ENCODE peak calls at places on chromosome 10, in four cellular contexts. S is kidney, C is hepatocyte, T is ascending aorta. G is an unnamed sample.

GRCh38 chr10:95835149-95835860 is 72.5 kb upstream of the CC2D2B start:
- DNase-seq in C (no peak), S (no peak), T (no peak), G (no peak)

GRCh38 chr10:21510218-21511070 is 15.0 kb downstream of the SKIDA1 start:
- DNase-seq in T (no peak), S (no peak), C (no peak), G (no peak)

GRCh38 chr10:54815583-54815982 is 14.6 kb upstream of the PCDH15 start:
- DNase-seq in S (no peak), C (no peak), T (no peak), G (no peak)

GRCh38 chr10:116743266-116744064 is 1.1 kb upstream of the HSPA12A start:
- DNase-seq in T (peak), C (no peak), S (no peak), G (peak)

GRCh38 chr10:28719789-28720436 is 42.6 kb downstream of the BAMBI start:
- DNase-seq in S (peak), C (no peak), T (no peak), G (no peak)

GRCh38 chr10:4810093-4810492 is 15.9 kb upstream of the AKR1E2 start:
- DNase-seq in C (no peak), T (no peak), S (no peak), G (no peak)

GRCh38 chr10:7168414-7168813 is 242.4 kb downstream of the SFMBT2 start:
- DNase-seq in C (no peak), T (no peak), S (no peak), G (no peak)

GRCh38 chr10:129727495-129727894 is 236.6 kb downstream of the EBF3 start:
- DNase-seq in T (no peak), S (peak), C (no peak), G (no peak)

GRCh38 chr10:99654791-99655190 is 4.5 kb upstream of the ENTPD7 start:
- DNase-seq in C (no peak), S (no peak), T (no peak), G (peak)

GRCh38 chr10:50788951-50789904 is 49.5 kb downstream of the ASAH2B start:
- DNase-seq in C (peak), T (no peak), S (no peak), G (peak)

GRCh38 chr10:94125856-94126255 is 132.1 kb downstream of the PLCE1 start:
- DNase-seq in S (no peak), T (no peak), C (no peak), G (no peak)

GRCh38 chr10:96588601-96589419 is 2.0 kb upstream of the TM9SF3 start:
- DNase-seq in T (no peak), C (no peak), S (no peak), G (peak)

GRCh38 chr10:86102446-86102845 is 264.1 kb downstream of the GRID1 start:
- DNase-seq in C (no peak), T (no peak), S (no peak), G (no peak)

GRCh38 chr10:24206334-24206733 is 2.6 kb upstream of the KIAA1217 start:
- DNase-seq in T (no peak), S (no peak), C (no peak), G (no peak)

GRCh38 chr10:96470108-96470743 is 43.5 kb downstream of the TLL2 start:
- DNase-seq in C (peak), S (peak), T (no peak), G (peak)

GRCh38 chr10:60480865-60481563 is 91.3 kb upstream of the ANK3 start:
- DNase-seq in T (no peak), S (no peak), C (peak), G (peak)

GRCh38 chr10:73850205-73850604 is 24.1 kb downstream of the CAMK2G start:
- DNase-seq in C (no peak), S (no peak), T (no peak), G (no peak)

GRCh38 chr10:3500408-3500856 is 284.6 kb downstream of the KLF6 start:
- DNase-seq in T (no peak), S (no peak), C (peak), G (no peak)

GRCh38 chr10:125201108-125201524 is 40.8 kb upstream of the CTBP2 start:
- DNase-seq in S (peak), C (peak), T (no peak), G (peak)

GRCh38 chr10:35949820-35950219 is 307.7 kb upstream of the FZD8 start:
- DNase-seq in C (no peak), S (no peak), T (no peak), G (no peak)

GRCh38 chr10:79331709-79332108 is 15.6 kb upstream of the PPIF start:
- DNase-seq in S (no peak), T (no peak), C (no peak), G (peak)

GRCh38 chr10:28328346-28328745 is 25.5 kb upstream of the MPP7 start:
- DNase-seq in T (no peak), S (no peak), C (no peak), G (no peak)

GRCh38 chr10:62047240-62047897 is 145.9 kb downstream of the ARID5B start:
- DNase-seq in S (no peak), T (no peak), C (no peak), G (no peak)

GRCh38 chr10:7027913-7028808 is 382.7 kb downstream of the SFMBT2 start:
- DNase-seq in C (no peak), T (no peak), S (no peak), G (peak)

GRCh38 chr10:132644544-132645530 is 107.2 kb downstream of the INPP5A start:
- DNase-seq in S (peak), C (no peak), T (no peak), G (no peak)

GRCh38 chr10:132642732-132643008 is 105.1 kb downstream of the INPP5A start:
- DNase-seq in C (no peak), T (no peak), S (no peak), G (no peak)

GRCh38 chr10:132645630-132646442 is 108.2 kb downstream of the INPP5A start:
- DNase-seq in T (no peak), S (no peak), C (no peak), G (no peak)

GRCh38 chr10:132641966-132642731 is 104.6 kb downstream of the INPP5A start:
- DNase-seq in T (peak), S (peak), C (no peak), G (no peak)

DNA sequence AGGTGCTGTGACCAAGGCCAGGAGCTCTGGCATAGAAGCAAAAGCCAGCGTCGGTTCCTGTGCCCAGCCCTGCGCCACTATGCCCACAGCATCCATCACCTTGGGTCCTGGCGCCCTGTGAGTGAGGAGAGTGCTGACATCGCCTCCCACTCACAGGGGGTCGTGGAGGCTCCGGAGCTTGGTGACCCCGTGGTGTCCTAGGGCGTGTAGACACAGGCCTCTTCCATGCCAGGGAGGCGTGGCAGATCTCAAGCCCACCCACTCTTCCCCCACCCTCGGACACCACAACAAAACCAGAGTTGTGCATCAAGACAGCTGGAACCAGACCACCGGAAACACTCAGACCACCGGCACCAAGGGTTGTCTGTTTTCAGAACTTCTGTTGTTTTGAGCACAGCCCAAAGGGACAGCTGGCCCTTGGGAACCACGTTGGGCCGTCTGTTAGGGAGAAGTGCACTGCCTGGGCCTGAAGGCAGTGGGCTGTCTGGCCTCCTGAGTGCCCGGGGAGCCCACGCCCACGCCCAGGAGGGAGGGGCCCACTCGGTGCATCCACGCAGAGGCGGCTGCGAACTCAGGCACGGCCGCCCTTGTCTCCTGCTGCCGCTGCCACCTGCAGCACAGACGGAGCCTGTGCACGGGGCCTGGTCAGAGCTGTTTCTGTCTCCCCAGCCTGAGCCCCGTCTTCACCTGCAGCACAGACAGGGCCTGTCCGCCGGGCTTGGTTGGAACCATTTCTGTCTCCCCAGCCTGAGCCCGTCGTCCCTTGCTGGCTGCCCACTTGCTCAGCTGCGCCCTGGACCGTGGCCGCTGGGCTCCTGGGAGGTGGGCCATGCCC is 106.3 kb downstream of the INPP5A start:
- DNase-seq in C (no peak), T (no peak), S (no peak), G (no peak)
- TF ChIP-seq CTCF in C (no peak), T (no peak), S (no peak), G (no peak)

DNA sequence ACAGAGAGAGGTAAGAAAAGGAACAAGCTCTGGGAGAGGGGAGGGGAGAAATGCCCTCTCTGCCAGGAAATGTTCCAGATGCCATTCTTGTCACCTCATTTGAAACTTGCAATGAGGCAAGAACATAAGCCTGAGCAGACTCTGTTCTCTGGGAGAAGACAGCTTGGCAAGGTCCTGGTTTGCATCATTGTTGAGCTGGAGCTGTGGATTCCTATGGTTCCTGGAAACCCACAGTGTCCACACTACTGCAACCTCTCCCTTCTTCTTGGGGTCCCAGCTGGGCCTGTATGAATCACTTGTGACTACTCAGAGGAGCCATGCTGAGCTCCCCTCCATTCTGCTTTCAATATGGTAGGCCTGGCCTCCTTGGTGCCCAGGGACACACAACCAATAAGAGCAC is 60.8 kb upstream of the HECTD2 start:
- DNase-seq in S (no peak), C (peak), T (peak), G (no peak)
- H3K27ac ChIP-seq in S (no peak), C (peak), T (peak), G (peak)

DNA sequence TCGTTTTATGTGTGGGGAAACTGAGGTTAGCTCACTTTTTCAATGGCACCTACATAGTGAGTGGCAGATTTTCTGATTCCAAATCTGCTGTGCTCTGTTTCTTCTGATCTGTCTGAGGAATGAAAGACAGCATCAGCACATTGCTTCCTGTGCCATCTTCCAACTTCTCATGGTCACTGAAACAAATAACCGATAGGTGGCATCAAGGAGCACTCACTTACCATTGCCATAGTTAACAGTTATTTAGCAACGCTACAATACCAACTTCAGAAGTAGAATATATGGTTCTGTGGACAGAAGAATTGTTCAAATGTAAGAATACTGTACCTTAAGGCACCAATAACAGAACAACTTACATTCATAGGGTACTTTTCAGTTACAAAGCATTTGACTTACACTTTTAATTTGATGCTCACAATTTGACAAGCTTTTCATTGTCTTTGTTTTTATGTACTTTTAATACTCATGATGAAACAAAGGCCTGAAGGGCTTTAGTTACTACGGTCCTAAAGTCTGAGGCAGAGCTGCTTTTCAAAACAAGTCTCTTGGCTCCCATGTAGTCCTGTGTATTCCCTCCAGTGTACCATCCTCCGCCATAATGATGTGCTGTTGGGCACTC is 228.9 kb upstream of the TCF7L2 start:
- DNase-seq in T (no peak), C (peak), S (no peak), G (peak)
- TF ChIP-seq CTCF in T (peak), C (peak), S (peak), G (peak)

DNA sequence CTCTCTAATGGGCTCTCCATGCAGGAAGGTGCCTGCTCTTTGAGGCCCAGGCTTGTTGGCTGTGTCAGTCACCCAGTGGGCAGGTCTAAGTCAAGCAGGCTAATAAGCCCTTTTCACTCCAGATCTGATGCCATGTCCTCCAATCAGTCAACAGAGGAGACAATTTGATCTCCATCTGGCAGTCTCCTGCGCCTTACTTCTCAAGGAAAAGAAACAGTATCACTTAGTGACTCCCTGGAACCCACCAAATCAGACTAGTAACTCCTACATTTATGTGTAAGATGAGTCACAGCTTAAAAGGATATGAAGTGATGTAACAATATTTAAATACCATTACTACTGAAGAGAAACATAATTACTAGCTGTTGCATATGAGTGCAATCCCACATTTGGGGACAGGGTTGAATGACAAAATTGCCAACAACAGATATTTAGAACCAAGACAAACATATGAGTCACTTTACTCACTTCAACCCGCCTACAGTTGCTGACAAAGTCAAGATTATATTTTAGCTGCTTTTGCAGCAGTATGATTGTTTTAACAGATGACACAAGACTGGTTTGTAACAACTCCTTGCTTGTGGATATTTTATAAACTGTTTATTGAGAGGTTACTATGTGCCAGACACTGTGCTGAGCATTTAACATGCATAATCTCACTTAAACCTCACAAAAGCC is 72.1 kb downstream of the USP6NL start:
- DNase-seq in T (no peak), S (no peak), C (no peak), G (peak)
- H3K27ac ChIP-seq in T (no peak), S (no peak), C (peak), G (no peak)